ENCODE peak calls at places on chromosomes 16 and 17, in five cellular contexts. B is fibroblast of the aortic adventitia, V is RWPE1, Q is T-helper 2 cell, A is aorta. J is an unnamed sample.

GRCh38 chr16:56450275-56450889 is 750 bp downstream of the NUDT21 start:
- DNase-seq in B (peak), V (peak), Q (no peak), A (no peak), J (no peak)

GRCh38 chr17:77189148-77189547 is 48.4 kb downstream of the SEC14L1 start:
- DNase-seq in B (no peak), V (no peak), Q (no peak), A (no peak), J (no peak)

GRCh38 chr17:69634844-69635243 is 220.3 kb downstream of the MAP2K6 start:
- DNase-seq in B (no peak), V (no peak), Q (no peak), A (no peak), J (no peak)

GRCh38 chr16:66264311-66265105 is 102.0 kb upstream of the CDH5 start:
- DNase-seq in B (no peak), V (no peak), Q (no peak), A (peak), J (no peak)

GRCh38 chr16:74466872-74467271 is 45.6 kb upstream of the CLEC18B start:
- DNase-seq in B (no peak), V (no peak), Q (peak), A (no peak), J (no peak)

GRCh38 chr17:79633154-79633553 is 22.3 kb upstream of the RBFOX3 start:
- DNase-seq in B (no peak), V (no peak), Q (no peak), A (peak), J (no peak)

GRCh38 chr17:27206447-27206846 is 87.5 kb upstream of the WSB1 start:
- DNase-seq in B (no peak), V (no peak), Q (no peak), A (no peak), J (no peak)

GRCh38 chr17:16593356-16594102 is 24.5 kb upstream of the ZNF287 start:
- DNase-seq in B (peak), V (no peak), Q (no peak), A (no peak), J (no peak)

GRCh38 chr17:42680331-42680808 is 1.3 kb downstream of the CCR10 start:
- DNase-seq in B (no peak), V (no peak), Q (no peak), A (no peak), J (no peak)

GRCh38 chr17:76419576-76420245 is 33.2 kb downstream of the UBE2O start:
- DNase-seq in B (no peak), V (no peak), Q (no peak), A (peak), J (no peak)

GRCh38 chr16:85134076-85134793 is 22.0 kb upstream of the CIBAR2 start:
- DNase-seq in B (no peak), V (no peak), Q (no peak), A (no peak), J (no peak)

GRCh38 chr16:75256059-75256870 is 4.8 kb upstream of the BCAR1 start:
- DNase-seq in B (peak), V (no peak), Q (no peak), A (peak), J (no peak)

GRCh38 chr17:8225813-8226535 is 15.6 kb upstream of the AURKB start:
- DNase-seq in B (peak), V (no peak), Q (peak), A (no peak), J (no peak)

GRCh38 chr16:4690946-4691665 is 2.3 kb upstream of the NUDT16L1 start:
- DNase-seq in B (no peak), V (no peak), Q (no peak), A (no peak), J (no peak)

GRCh38 chr17:58303981-58304734 is 23.4 kb upstream of the MPO start:
- DNase-seq in B (peak), V (peak), Q (peak), A (peak), J (no peak)

GRCh38 chr17:72258711-72259110 is 137.9 kb downstream of the SOX9 start:
- DNase-seq in B (no peak), V (no peak), Q (no peak), A (no peak), J (no peak)

GRCh38 chr17:48497103-48497502 is 33.7 kb downstream of the HOXB1 start:
- DNase-seq in B (peak), V (no peak), Q (no peak), A (no peak), J (no peak)

GRCh38 chr17:31369266-31369665 is 22.2 kb upstream of the RAB11FIP4 start:
- DNase-seq in B (peak), V (no peak), Q (no peak), A (no peak), J (no peak)

GRCh38 chr17:19713462-19713861 is 2.9 kb downstream of the SLC47A2 start:
- DNase-seq in B (no peak), V (no peak), Q (no peak), A (no peak), J (no peak)

GRCh38 chr17:82603981-82604448 is 44.2 kb downstream of the WDR45B start:
- DNase-seq in B (no peak), V (no peak), Q (no peak), A (no peak), J (peak)

GRCh38 chr17:75834279-75834920 is 9.8 kb downstream of the UNC13D start:
- DNase-seq in B (no peak), V (no peak), Q (no peak), A (no peak), J (no peak)

GRCh38 chr17:78006338-78006737 is 47.8 kb downstream of the TNRC6C start:
- DNase-seq in B (no peak), V (no peak), Q (no peak), A (no peak), J (no peak)

GRCh38 chr16:56107944-56108583 is 83.2 kb upstream of the GNAO1 start:
- DNase-seq in B (no peak), V (no peak), Q (no peak), A (no peak), J (no peak)

GRCh38 chr16:82972520-82972919 is 345.8 kb downstream of the CDH13 start:
- DNase-seq in B (no peak), V (no peak), Q (no peak), A (no peak), J (no peak)

GRCh38 chr16:1707193-1707790 is 1.3 kb downstream of the MAPK8IP3 start:
- DNase-seq in B (peak), V (no peak), Q (no peak), A (no peak), J (no peak)

GRCh38 chr17:6052926-6053325 is 17.3 kb upstream of the WSCD1 start:
- DNase-seq in B (no peak), V (no peak), Q (no peak), A (no peak), J (no peak)

GRCh38 chr17:43905985-43906852 is 1.1 kb downstream of the MPP2 start:
- DNase-seq in B (peak), V (no peak), Q (peak), A (peak), J (no peak)